ENCODE peak calls at places on chromosomes 6 and 20, in nine cellular contexts. M is neural progenitor cell; F is kidney; J is CD8-positive, alpha-beta memory T cell; P is body of pancreas; W is SJSA1; B is left lung; Q is fibroblast of lung; X is mesendoderm. O is an unnamed sample.

GRCh38 chr6:137122612-137123011 is 50.8 kb downstream of the IL22RA2 start:
- DNase-seq in M (no peak), F (no peak), J (no peak), P (peak; percentile 31), W (no peak), B (no peak), Q (no peak), X (no peak), O (no peak)

GRCh38 chr6:33846226-33846625 is 42.4 kb upstream of the MLN start:
- DNase-seq in M (no peak), F (no peak), J (peak; percentile 2), P (no peak), W (no peak), B (no peak), Q (no peak), X (no peak), O (no peak)

GRCh38 chr6:55918639-55919038 is 43.2 kb upstream of the BMP5 start:
- DNase-seq in M (no peak), F (no peak), J (no peak), P (no peak), W (no peak), B (no peak), Q (peak; percentile 74), X (no peak), O (no peak)

GRCh38 chr20:37977786-37978185 is 55.5 kb downstream of the TTI1 start:
- DNase-seq in M (no peak), F (no peak), J (no peak), P (no peak), W (no peak), B (no peak), Q (no peak), X (no peak), O (no peak)

GRCh38 chr6:117829594-117830319 is 77.3 kb upstream of the SLC35F1 start:
- DNase-seq in M (peak; percentile 84), F (no peak), J (no peak), P (no peak), W (peak; percentile 29), B (no peak), Q (peak; percentile 22), X (peak; percentile 85), O (peak; percentile 49)

GRCh38 chr6:113495521-113495920 is 361.6 kb upstream of the MARCKS start:
- DNase-seq in M (no peak), F (no peak), J (no peak), P (no peak), W (no peak), B (no peak), Q (peak; percentile 20), X (peak; percentile 31), O (no peak)

GRCh38 chr6:25318589-25318988 is 39.4 kb downstream of the CARMIL1 start:
- DNase-seq in M (no peak), F (no peak), J (no peak), P (no peak), W (no peak), B (no peak), Q (no peak), X (no peak), O (peak; percentile 24)

GRCh38 chr20:63056236-63057132 is 49.7 kb upstream of the BHLHE23 start:
- DNase-seq in M (peak; percentile 82), F (peak; percentile 64), J (peak; percentile 61), P (peak; percentile 20), W (peak; percentile 29), B (peak; percentile 29), Q (no peak), X (peak; percentile 80), O (peak; percentile 70)

GRCh38 chr20:3383878-3384495 is 23.5 kb downstream of the DNAAF9 start:
- DNase-seq in M (no peak), F (no peak), J (no peak), P (no peak), W (no peak), B (no peak), Q (no peak), X (no peak), O (no peak)

GRCh38 chr20:20459726-20460125 is 91.8 kb downstream of the INSM1 start:
- DNase-seq in M (no peak), F (no peak), J (no peak), P (no peak), W (no peak), B (no peak), Q (no peak), X (no peak), O (no peak)

GRCh38 chr6:137765044-137765443 is 102.0 kb upstream of the TNFAIP3 start:
- DNase-seq in M (no peak), F (no peak), J (no peak), P (no peak), W (no peak), B (no peak), Q (no peak), X (no peak), O (no peak)

GRCh38 chr6:109671721-109672120 is 19.3 kb downstream of the AK9 start:
- DNase-seq in M (no peak), F (no peak), J (no peak), P (no peak), W (no peak), B (no peak), Q (no peak), X (no peak), O (no peak)

GRCh38 chr20:46108435-46108841 is 9.7 kb upstream of the CD40 start:
- DNase-seq in M (no peak), F (no peak), J (no peak), P (no peak), W (no peak), B (no peak), Q (no peak), X (no peak), O (no peak)

GRCh38 chr6:97074785-97075184 is 150.3 kb downstream of the KLHL32 start:
- DNase-seq in M (no peak), F (no peak), J (no peak), P (no peak), W (no peak), B (no peak), Q (no peak), X (no peak), O (no peak)

GRCh38 chr6:126069457-126069856 is 83.1 kb downstream of the TRMT11 start:
- DNase-seq in M (no peak), F (no peak), J (no peak), P (no peak), W (no peak), B (no peak), Q (no peak), X (no peak), O (peak; percentile 67)

GRCh38 chr6:127539292-127539691 is 20.2 kb upstream of the MTCL3 start:
- DNase-seq in M (no peak), F (no peak), J (no peak), P (no peak), W (no peak), B (no peak), Q (peak; percentile 67), X (no peak), O (no peak)

GRCh38 chr20:47653892-47654291 is 131.4 kb downstream of the SULF2 start:
- DNase-seq in M (no peak), F (no peak), J (no peak), P (no peak), W (no peak), B (no peak), Q (no peak), X (no peak), O (no peak)

GRCh38 chr20:51127713-51128112 is 104.8 kb upstream of the KCNG1 start:
- DNase-seq in M (no peak), F (no peak), J (no peak), P (no peak), W (no peak), B (no peak), Q (no peak), X (no peak), O (no peak)

GRCh38 chr6:170403451-170403850 is 96.9 kb downstream of the FAM120B start:
- DNase-seq in M (peak; percentile 88), F (no peak), J (no peak), P (no peak), W (peak; percentile 21), B (no peak), Q (peak; percentile 39), X (peak; percentile 96), O (no peak)

DNA sequence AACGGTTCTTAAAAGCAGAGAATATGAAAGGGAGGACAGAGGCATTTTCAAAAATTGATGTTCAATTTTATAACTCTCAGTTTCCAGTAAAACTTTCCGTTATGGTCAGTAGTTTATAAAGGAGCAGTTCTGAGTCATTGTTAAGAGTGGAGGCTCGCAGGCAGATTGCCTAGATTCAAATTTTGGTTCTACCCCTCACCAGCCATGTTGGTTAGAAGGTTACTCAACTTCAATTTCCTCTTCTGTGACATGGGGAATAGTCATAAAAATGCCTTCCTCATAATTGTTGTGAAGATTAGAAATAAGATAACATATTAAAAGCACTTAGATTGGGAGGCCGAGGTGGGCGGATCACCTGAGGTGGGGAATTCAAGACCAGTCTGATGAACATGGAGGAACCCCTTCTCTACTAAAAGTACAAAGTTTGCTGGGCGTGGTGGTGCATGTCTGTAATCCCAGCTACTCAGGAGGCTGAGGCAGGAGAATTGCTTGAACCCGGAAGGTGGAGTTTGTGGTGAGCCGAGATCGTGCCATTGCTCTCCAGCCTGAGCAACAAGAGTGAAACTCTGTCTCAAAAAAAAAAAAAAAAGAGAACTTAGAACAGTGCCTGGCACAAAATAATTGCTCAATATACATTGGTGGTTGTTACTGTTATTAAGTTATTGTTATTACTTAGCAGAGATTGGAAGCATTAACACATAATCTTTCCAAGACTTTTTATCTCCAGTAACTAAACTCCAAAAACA is 348.9 kb downstream of the NRN1 start:
- DNase-seq in M (no peak), F (no peak), J (no peak), P (no peak), W (no peak), B (no peak), Q (no peak), X (no peak), O (no peak)
- H3K4me3 ChIP-seq in M (no peak overlapping the region), F (no peak overlapping the region), J (no peak overlapping the region), P (no peak overlapping the region), W (no peak overlapping the region), B (no peak overlapping the region), Q (no peak overlapping the region), X (no peak overlapping the region), O (no peak overlapping the region)

GRCh38 chr6:105291525-105291924 is 111.4 kb downstream of the PREP start:
- DNase-seq in M (no peak), F (no peak), J (no peak), P (no peak), W (no peak), B (no peak), Q (no peak), X (no peak), O (no peak)
- H3K36me3 ChIP-seq in M (no peaks in the 10 kb centered on the region), F (no peaks in the 10 kb centered on the region), J (no peaks in the 10 kb centered on the region), P (no peaks in the 10 kb centered on the region), W (peaks cover 4% of the 10 kb centered on the region), B (peaks cover 24% of the 10 kb centered on the region), Q (no peaks in the 10 kb centered on the region), X (no peaks in the 10 kb centered on the region), O (peaks cover 9% of the 10 kb centered on the region)

GRCh38 chr6:135145509-135145865 is 35.6 kb upstream of the MYB start:
- DNase-seq in M (no peak), F (no peak), J (no peak), P (no peak), W (no peak), B (no peak), Q (no peak), X (no peak), O (no peak)
- H3K4me3 ChIP-seq in M (no peak overlapping the region), F (no peak overlapping the region), J (no peak overlapping the region), P (no peak overlapping the region), W (no peak overlapping the region), B (no peak overlapping the region), Q (no peak overlapping the region), X (no peak overlapping the region), O (no peak overlapping the region)

DNA sequence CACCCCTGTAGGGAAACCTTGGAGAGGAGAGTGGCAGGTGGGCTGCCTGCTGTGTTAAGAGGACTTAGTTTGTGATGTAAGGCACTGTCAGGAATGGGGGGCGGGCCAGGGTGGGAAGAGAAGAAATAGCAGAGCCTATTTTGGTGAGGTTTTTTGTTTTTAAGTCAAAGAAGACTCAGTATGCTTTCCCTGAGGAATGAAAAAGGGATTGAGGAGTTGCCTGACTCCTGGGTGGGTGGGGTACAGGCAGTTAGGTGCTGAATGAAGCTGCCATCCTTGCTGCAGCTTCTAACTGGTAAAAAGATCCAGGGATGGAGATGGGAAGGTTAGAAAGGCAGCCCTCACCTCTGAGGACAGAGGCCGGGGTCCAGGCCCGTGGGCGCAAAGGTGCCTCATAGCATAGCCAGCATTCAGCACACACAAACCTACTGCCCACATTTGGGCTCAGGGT is 37.9 kb downstream of the PLCG1 start:
- DNase-seq in M (no peak), F (no peak), J (no peak), P (no peak), W (no peak), B (no peak), Q (no peak), X (no peak), O (no peak)
- H3K36me3 ChIP-seq in M (no peaks in the 10 kb centered on the region), F (peaks cover 22% of the 10 kb centered on the region), J (peaks cover 48% of the 10 kb centered on the region), P (no peaks in the 10 kb centered on the region), W (peaks cover 83% of the 10 kb centered on the region), B (peaks cover 46% of the 10 kb centered on the region), Q (peaks cover 11% of the 10 kb centered on the region), X (peaks cover 37% of the 10 kb centered on the region), O (peaks cover 46% of the 10 kb centered on the region)

O was measured in BE2C.